ENCODE peak calls at places on chromosomes 11 and 22, in four cellular contexts. T, Y, X and M are unnamed samples.
A peak's percentile ranks its signal among the peaks of the same experiment; 100 is the strongest.

GRCh38 chr11:77449060-77449521 is 24.8 kb downstream of the PAK1 start:
- DNase-seq in T (peak; percentile 48), Y (no peak), X (no peak), M (no peak)

GRCh38 chr22:49099089-49099488 is 728.6 kb downstream of the BRD1 start:
- DNase-seq in T (no peak), Y (no peak), X (no peak), M (no peak)

GRCh38 chr22:26367402-26368245 is 61.4 kb upstream of the ASPHD2 start:
- DNase-seq in T (no peak), Y (peak; percentile 21), X (peak; percentile 61), M (peak; percentile 73)

GRCh38 chr11:102427068-102427467 is 25.5 kb downstream of the TMEM123 start:
- DNase-seq in T (no peak), Y (no peak), X (no peak), M (no peak)

GRCh38 chr11:87072787-87073186 is 35.1 kb downstream of the TMEM135 start:
- DNase-seq in T (no peak), Y (no peak), X (no peak), M (no peak)

GRCh38 chr11:130603585-130603906 is 155.1 kb downstream of the ADAMTS15 start:
- DNase-seq in T (no peak), Y (no peak), X (no peak), M (no peak)

GRCh38 chr11:95282337-95282751 is 51.3 kb upstream of the SESN3 start:
- DNase-seq in T (no peak), Y (no peak), X (no peak), M (no peak)

GRCh38 chr22:31501738-31502137 is 5.4 kb downstream of the SFI1 start:
- DNase-seq in T (no peak), Y (no peak), X (no peak), M (no peak)

GRCh38 chr11:59680287-59681154 is 11.7 kb upstream of the PATL1 start:
- DNase-seq in T (peak; percentile 72), Y (peak; percentile 56), X (peak; percentile 53), M (peak; percentile 79)

GRCh38 chr11:65506770-65507485 is 8.1 kb downstream of the MALAT1 start:
- DNase-seq in T (peak; percentile 28), Y (peak; percentile 80), X (peak; percentile 23), M (no peak)

GRCh38 chr11:15943418-15944197 is 412.7 kb downstream of the SOX6 start:
- DNase-seq in T (no peak), Y (no peak), X (no peak), M (no peak)